ENCODE peak calls at places on chromosome 16, in four cellular contexts. L is aorta; B is activated CD4-positive, alpha-beta T cell treated with anti-CD3 and anti-CD28 coated beads for 24 hours; C is COR-L47. G is an unnamed sample.

GRCh38 chr16:55154956-55155355 is 169.0 kb upstream of the IRX6 start:
- DNase-seq in L (no peak), B (no peak), C (no peak), G (no peak)

GRCh38 chr16:14549789-14550153 is 80.3 kb downstream of the PARN start:
- DNase-seq in L (no peak), B (no peak), C (peak; percentile 78), G (no peak)

GRCh38 chr16:8579559-8579958 is 10.8 kb downstream of the TMEM114 start:
- DNase-seq in L (no peak), B (no peak), C (no peak), G (no peak)

GRCh38 chr16:6926341-6926740 is 406.3 kb upstream of the RBFOX1 start:
- DNase-seq in L (no peak), B (no peak), C (no peak), G (no peak)

GRCh38 chr16:87459027-87459426 is 33.8 kb downstream of the ZCCHC14 start:
- DNase-seq in L (no peak), B (no peak), C (no peak), G (no peak)

GRCh38 chr16:88318521-88318920 is 64.2 kb upstream of the ZNF469 start:
- DNase-seq in L (no peak), B (no peak), C (no peak), G (no peak)

GRCh38 chr16:17476414-17477259 is 5.9 kb upstream of the XYLT1 start:
- DNase-seq in L (no peak), B (no peak), C (no peak), G (no peak)

GRCh38 chr16:19919142-19919541 is 34.5 kb upstream of the GPRC5B start:
- DNase-seq in L (no peak), B (no peak), C (no peak), G (no peak)

GRCh38 chr16:84292032-84292431 is 2.6 kb upstream of the WFDC1 start:
- DNase-seq in L (no peak), B (no peak), C (peak; percentile 92), G (no peak)

GRCh38 chr16:82682757-82683156 is 56.0 kb downstream of the CDH13 start:
- DNase-seq in L (no peak), B (no peak), C (no peak), G (no peak)

GRCh38 chr16:88922114-88922825 is 54.7 kb downstream of the CBFA2T3 start:
- DNase-seq in L (peak; percentile 92), B (no peak), C (no peak), G (no peak)

GRCh38 chr16:50585331-50585776 is 37.2 kb downstream of the NKD1 start:
- DNase-seq in L (peak; percentile 93), B (no peak), C (no peak), G (no peak)

G was measured in D721Med.